ENCODE peak calls at places on chromosome 1, in eight cellular contexts. I is sigmoid colon; C is cardiac muscle cell; G is left ventricle myocardium inferior; Q is naive thymus-derived CD4-positive, alpha-beta T cell; V is BE2C; M is PC-9; K is CD8-positive, alpha-beta memory T cell. O is an unnamed sample. For H3K4me1 and H3K9me3, the result is how much of the 10 kb centered on the place peaks cover.

GRCh38 chr1:235304549-235305451 is 23.2 kb downstream of the ARID4B start:
- DNase-seq in I (no peak), K (peak), G (no peak), Q (no peak), M (no peak), C (peak), V (peak), O (no peak)

GRCh38 chr1:11882814-11883538 is 24.2 kb upstream of the NPPB start:
- DNase-seq in M (peak), Q (no peak), K (no peak), V (peak), G (peak), I (no peak), C (peak), O (peak)

GRCh38 chr1:159919236-159919865 is 6.0 kb downstream of the TAGLN2 start:
- DNase-seq in Q (no peak), I (no peak), K (no peak), M (no peak), G (no peak), V (no peak), C (no peak), O (no peak)

GRCh38 chr1:25879675-25880074 is 4.2 kb upstream of the PAQR7 start:
- DNase-seq in K (no peak), C (peak), M (no peak), Q (no peak), I (peak), G (no peak), V (no peak), O (peak)

GRCh38 chr1:33032126-33032869 is 4.4 kb downstream of the AK2 start:
- DNase-seq in V (no peak), I (no peak), K (no peak), C (no peak), G (no peak), M (no peak), Q (no peak), O (no peak)

GRCh38 chr1:6454856-6455751 is 10.9 kb downstream of the TNFRSF25 start:
- DNase-seq in G (no peak), M (no peak), C (peak), Q (no peak), I (no peak), V (no peak), K (peak), O (peak)

GRCh38 chr1:18234790-18235242 is 127.2 kb downstream of the IGSF21 start:
- DNase-seq in I (no peak), Q (no peak), V (peak), C (peak), K (no peak), G (no peak), M (peak), O (no peak)

GRCh38 chr1:41764608-41765007 is 154.1 kb downstream of the HIVEP3 start:
- DNase-seq in G (no peak), K (no peak), V (no peak), Q (no peak), M (no peak), C (no peak), I (no peak), O (no peak)

GRCh38 chr1:20719871-20720620 is 2.2 kb upstream of the KIF17 start:
- DNase-seq in I (peak), C (no peak), M (no peak), V (no peak), Q (no peak), G (no peak), K (no peak), O (no peak)

GRCh38 chr1:214503553-214503952 is 47.8 kb downstream of the PTPN14 start:
- DNase-seq in Q (no peak), M (no peak), C (peak), I (no peak), G (no peak), V (no peak), K (no peak), O (no peak)

GRCh38 chr1:119659628-119660027 is 11.6 kb upstream of the ZNF697 start:
- DNase-seq in Q (no peak), M (no peak), G (peak), I (peak), C (peak), V (no peak), K (no peak), O (peak)

GRCh38 chr1:176789571-176790090 is 326.7 kb downstream of the PAPPA2 start:
- DNase-seq in I (no peak), V (no peak), C (no peak), K (no peak), Q (no peak), M (no peak), G (no peak), O (no peak)

GRCh38 chr1:24508911-24509310 is 6.3 kb downstream of the RCAN3 start:
- DNase-seq in M (no peak), K (no peak), C (no peak), Q (no peak), V (no peak), I (no peak), G (no peak), O (no peak)

GRCh38 chr1:198497326-198498220 is 42.9 kb downstream of the ATP6V1G3 start:
- DNase-seq in V (no peak), C (peak), M (no peak), Q (no peak), K (no peak), I (no peak), G (no peak), O (no peak)

GRCh38 chr1:101996830-101997485 is at the start of gene OLFM3:
- DNase-seq in Q (no peak), M (peak), G (no peak), C (peak), V (peak), K (no peak), I (no peak), O (no peak)

GRCh38 chr1:155128755-155129473 is 1.2 kb downstream of the EFNA1 start:
- DNase-seq in I (peak), G (peak), C (peak), V (no peak), Q (no peak), K (peak), M (peak), O (peak)

GRCh38 chr1:154166207-154166606 is 11.3 kb upstream of the NUP210L start:
- DNase-seq in V (no peak), M (no peak), I (no peak), G (no peak), Q (no peak), C (no peak), K (no peak), O (no peak)

GRCh38 chr1:3275471-3276340 is 178.8 kb upstream of the ARHGEF16 start:
- DNase-seq in C (no peak), M (no peak), V (no peak), I (no peak), G (peak), Q (no peak), K (no peak), O (peak)

GRCh38 chr1:13760921-13761320 is 60.9 kb downstream of the PRDM2 start:
- DNase-seq in M (no peak), C (no peak), K (no peak), V (no peak), G (no peak), I (no peak), Q (no peak), O (no peak)
- H3K4me1 ChIP-seq in M (half or more), C (under half), K (half or more), V (under half), G (half or more), I (under half), Q (half or more), O (under half)

GRCh38 chr1:63773496-63773814 is 362 bp upstream of the ROR1 start:
- DNase-seq in C (no peak), I (no peak), V (no peak), M (no peak), G (no peak), K (no peak), Q (no peak), O (no peak)
- H3K4me3 ChIP-seq in C (peak), I (peak), V (peak), M (peak), G (peak), K (no peak), Q (no peak), O (peak)

GRCh38 chr1:4932666-4933065 is 278.3 kb downstream of the AJAP1 start:
- DNase-seq in M (no peak), C (no peak), V (no peak), G (no peak), K (no peak), I (no peak), Q (no peak), O (no peak)
- H3K9me3 ChIP-seq in M (under half), C (under half), V (under half), G (under half), K (under half), I (under half), Q (under half), O (under half)

GRCh38 chr1:16906873-16907272 is 11.1 kb downstream of the RNU1-2 start:
- DNase-seq in V (no peak), C (no peak), K (no peak), G (no peak), I (no peak), M (no peak), Q (no peak), O (no peak)

GRCh38 chr1:16903458-16903796 is 7.6 kb downstream of the RNU1-2 start:
- DNase-seq in M (no peak), G (no peak), V (no peak), Q (no peak), I (no peak), C (no peak), K (no peak), O (no peak)

GRCh38 chr1:16905856-16906702 is 10.3 kb downstream of the RNU1-2 start:
- DNase-seq in G (no peak), K (no peak), M (no peak), C (no peak), V (no peak), Q (peak), I (no peak), O (no peak)

GRCh38 chr1:16904560-16905111 is 8.9 kb downstream of the RNU1-2 start:
- DNase-seq in M (peak), G (peak), V (peak), C (peak), K (peak), Q (peak), I (peak), O (peak)

DNA sequence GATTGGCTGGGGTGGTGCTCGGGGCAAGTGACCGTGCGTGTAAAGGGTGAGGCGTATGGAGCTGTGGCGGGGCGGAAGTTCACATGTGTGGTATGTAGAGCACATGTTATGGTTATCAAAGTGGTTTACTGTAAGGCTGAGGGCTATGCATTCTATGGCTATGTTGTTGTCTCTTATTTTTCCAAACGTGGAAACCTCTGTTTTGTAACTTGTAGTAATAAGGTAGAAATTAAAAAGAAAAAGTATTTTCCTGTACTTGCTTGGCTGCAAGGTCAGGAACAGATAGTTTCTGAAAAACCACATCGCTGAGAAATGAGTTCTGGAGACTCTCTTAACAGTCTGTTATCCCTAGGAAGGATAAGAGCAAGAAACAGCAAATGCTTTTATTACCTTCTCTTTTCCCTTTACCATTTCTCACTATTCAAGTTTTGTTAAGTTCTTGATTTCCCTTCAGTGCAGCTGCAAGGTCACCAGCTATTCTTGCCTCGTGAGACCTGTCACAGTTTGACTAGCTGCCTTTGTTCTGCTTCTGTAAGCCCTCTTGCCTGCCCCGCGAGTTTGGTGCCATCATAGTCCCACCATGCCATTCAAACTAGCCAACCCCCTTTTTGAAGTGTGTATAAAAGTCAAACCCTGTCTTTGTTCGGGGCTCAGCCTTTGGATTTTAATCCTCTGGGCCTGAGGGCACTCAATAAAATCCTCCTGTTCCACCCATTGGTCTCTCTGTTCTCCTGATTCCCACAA is 9.5 kb downstream of the RNU1-2 start:
- DNase-seq in I (peak), G (no peak), V (no peak), C (peak), M (peak), Q (peak), K (no peak), O (no peak)
- H3K4me1 ChIP-seq in I (under half), G (under half), V (under half), C (under half), M (under half), Q (under half), K (under half), O (under half)

GRCh38 chr1:45925728-45926287 is 122.4 kb downstream of the MAST2 start:
- DNase-seq in I (no peak), K (no peak), M (no peak), V (no peak), Q (no peak), G (no peak), C (no peak), O (no peak)
- H3K4me3 ChIP-seq in I (no peak), K (no peak), M (no peak), V (no peak), Q (no peak), G (no peak), C (no peak), O (no peak)

DNA sequence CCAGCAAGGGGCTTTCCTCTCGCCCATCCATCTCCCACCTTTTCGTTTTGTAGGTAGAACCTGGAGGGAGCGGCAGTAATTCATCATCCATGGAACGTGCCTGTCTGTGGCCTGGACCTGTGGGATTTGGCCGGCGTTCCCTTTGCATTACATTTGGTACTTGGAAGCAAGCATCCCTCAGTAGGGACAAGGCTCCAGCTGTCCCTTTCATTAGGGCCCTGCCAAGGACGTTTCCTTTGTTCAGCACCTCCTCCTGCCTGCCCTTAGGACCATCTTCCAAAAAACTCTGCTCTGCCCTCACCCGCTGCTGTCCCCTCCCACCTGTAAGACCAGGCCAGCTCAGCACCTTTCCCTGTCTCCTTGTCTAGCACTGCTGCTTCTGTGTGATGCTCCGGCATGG is 62.1 kb downstream of the RYR2 start:
- DNase-seq in V (no peak), C (no peak), K (no peak), G (no peak), I (no peak), Q (no peak), M (no peak), O (no peak)
- H3K9me3 ChIP-seq in V (under half), C (under half), K (under half), G (under half), I (under half), Q (under half), M (under half), O (under half)

O was measured in right cardiac atrium.